ENCODE peak calls at places on chromosomes 2 and 18, in six cellular contexts. One of them, this sample, is unnamed.

GRCh38 chr2:9165625-9166024 is 41.0 kb upstream of the ASAP2 start:
- DNase-seq in K562: no peak
- DNase-seq in HCT116: peak
- DNase-seq in pancreas: no peak
- DNase-seq in body of pancreas: no peak
- DNase-seq in transverse colon: no peak
- DNase-seq in this sample: no peak

GRCh38 chr2:240478346-240479110 is 43.1 kb downstream of the GPC1 start:
- DNase-seq in pancreas: no peak
- DNase-seq in body of pancreas: no peak
- DNase-seq in transverse colon: no peak
- DNase-seq in K562: no peak
- DNase-seq in HCT116: no peak
- DNase-seq in this sample: no peak

GRCh38 chr2:84855730-84856129 is 25.2 kb downstream of the TRABD2A start:
- DNase-seq in K562: no peak
- DNase-seq in pancreas: no peak
- DNase-seq in body of pancreas: no peak
- DNase-seq in HCT116: no peak
- DNase-seq in transverse colon: no peak
- DNase-seq in this sample: no peak

GRCh38 chr2:241762321-241762932 is 14.2 kb upstream of the GAL3ST2 start:
- DNase-seq in pancreas: peak
- DNase-seq in HCT116: no peak
- DNase-seq in K562: no peak
- DNase-seq in body of pancreas: peak
- DNase-seq in transverse colon: no peak
- DNase-seq in this sample: no peak

GRCh38 chr2:171814174-171814573 is 79.9 kb downstream of the SLC25A12 start:
- DNase-seq in HCT116: no peak
- DNase-seq in body of pancreas: no peak
- DNase-seq in pancreas: no peak
- DNase-seq in K562: no peak
- DNase-seq in transverse colon: no peak
- DNase-seq in this sample: no peak

GRCh38 chr2:26088038-26088643 is 54.3 kb downstream of the RAB10 start:
- DNase-seq in pancreas: no peak
- DNase-seq in HCT116: no peak
- DNase-seq in body of pancreas: no peak
- DNase-seq in transverse colon: no peak
- DNase-seq in K562: peak
- DNase-seq in this sample: peak

GRCh38 chr2:128781166-128781887 is 462.7 kb upstream of the HS6ST1 start:
- DNase-seq in K562: no peak
- DNase-seq in pancreas: no peak
- DNase-seq in body of pancreas: no peak
- DNase-seq in HCT116: no peak
- DNase-seq in transverse colon: no peak
- DNase-seq in this sample: no peak

GRCh38 chr18:34222396-34223163 is 2.1 kb downstream of the NOL4 start:
- DNase-seq in HCT116: no peak
- DNase-seq in body of pancreas: no peak
- DNase-seq in transverse colon: no peak
- DNase-seq in pancreas: no peak
- DNase-seq in K562: no peak
- DNase-seq in this sample: no peak

GRCh38 chr2:128451636-128452411 is 133.2 kb upstream of the HS6ST1 start:
- DNase-seq in transverse colon: no peak
- DNase-seq in K562: no peak
- DNase-seq in pancreas: peak
- DNase-seq in HCT116: no peak
- DNase-seq in body of pancreas: peak
- DNase-seq in this sample: no peak

GRCh38 chr2:54090521-54091117 is 24.8 kb upstream of the ACYP2 start:
- DNase-seq in HCT116: no peak
- DNase-seq in K562: no peak
- DNase-seq in transverse colon: no peak
- DNase-seq in body of pancreas: no peak
- DNase-seq in pancreas: no peak
- DNase-seq in this sample: no peak

GRCh38 chr2:210528716-210529115 is 27.7 kb upstream of the CPS1 start:
- DNase-seq in pancreas: no peak
- DNase-seq in K562: no peak
- DNase-seq in body of pancreas: no peak
- DNase-seq in HCT116: no peak
- DNase-seq in transverse colon: no peak
- DNase-seq in this sample: no peak

GRCh38 chr2:38792751-38793150 is 14.7 kb downstream of the GEMIN6 start:
- DNase-seq in pancreas: no peak
- DNase-seq in transverse colon: no peak
- DNase-seq in K562: no peak
- DNase-seq in body of pancreas: no peak
- DNase-seq in HCT116: no peak
- DNase-seq in this sample: no peak

GRCh38 chr2:111624401-111625156 is 259.4 kb downstream of the ANAPC1 start:
- DNase-seq in HCT116: no peak
- DNase-seq in K562: no peak
- DNase-seq in pancreas: no peak
- DNase-seq in body of pancreas: no peak
- DNase-seq in transverse colon: no peak
- DNase-seq in this sample: no peak
- H3K27ac ChIP-seq in HCT116: no peak
- H3K27ac ChIP-seq in K562: no peak
- H3K27ac ChIP-seq in pancreas: no peak
- H3K27ac ChIP-seq in body of pancreas: no peak
- H3K27ac ChIP-seq in transverse colon: peak
- H3K27ac ChIP-seq in this sample: no peak

GRCh38 chr18:50299626-50300388 is 12.3 kb upstream of the CXXC1 start:
- DNase-seq in pancreas: no peak
- DNase-seq in K562: no peak
- DNase-seq in HCT116: no peak
- DNase-seq in transverse colon: no peak
- DNase-seq in body of pancreas: no peak
- DNase-seq in this sample: no peak
- H3K4me3 ChIP-seq in pancreas: no peak
- H3K4me3 ChIP-seq in K562: no peak
- H3K4me3 ChIP-seq in HCT116: no peak
- H3K4me3 ChIP-seq in transverse colon: no peak
- H3K4me3 ChIP-seq in body of pancreas: no peak
- H3K4me3 ChIP-seq in this sample: no peak

GRCh38 chr2:43216629-43217028 is 9.8 kb downstream of the ZFP36L2 start:
- DNase-seq in body of pancreas: no peak
- DNase-seq in K562: no peak
- DNase-seq in transverse colon: no peak
- DNase-seq in HCT116: no peak
- DNase-seq in pancreas: no peak
- DNase-seq in this sample: no peak
- H3K27ac ChIP-seq in body of pancreas: no peak
- H3K27ac ChIP-seq in K562: no peak
- H3K27ac ChIP-seq in transverse colon: no peak
- H3K27ac ChIP-seq in HCT116: no peak
- H3K27ac ChIP-seq in pancreas: no peak
- H3K27ac ChIP-seq in this sample: no peak

DNA sequence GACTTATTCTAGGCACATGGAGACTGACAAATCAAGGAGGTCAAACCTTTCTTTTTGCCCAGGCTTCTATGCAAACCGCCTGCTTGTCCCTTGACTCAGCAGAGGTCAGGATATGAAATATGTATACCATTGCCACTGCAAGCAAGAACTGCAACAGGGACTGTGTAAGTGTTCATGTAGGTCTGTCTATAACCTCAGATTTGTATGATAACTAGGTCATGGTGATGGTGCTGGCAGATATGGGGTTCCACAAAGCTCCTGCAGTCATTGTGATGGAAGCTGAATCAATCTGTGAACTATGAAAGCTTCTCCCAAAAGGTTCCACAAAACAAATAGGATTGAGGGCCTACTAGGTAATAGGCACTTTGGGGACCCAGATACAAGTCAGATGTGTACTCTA is 316.3 kb downstream of the CLIP4 start:
- DNase-seq in pancreas: no peak
- DNase-seq in K562: no peak
- DNase-seq in transverse colon: no peak
- DNase-seq in HCT116: no peak
- DNase-seq in body of pancreas: no peak
- DNase-seq in this sample: no peak
- H3K4me3 ChIP-seq in pancreas: no peak
- H3K4me3 ChIP-seq in K562: no peak
- H3K4me3 ChIP-seq in transverse colon: no peak
- H3K4me3 ChIP-seq in HCT116: no peak
- H3K4me3 ChIP-seq in body of pancreas: no peak
- H3K4me3 ChIP-seq in this sample: no peak

DNA sequence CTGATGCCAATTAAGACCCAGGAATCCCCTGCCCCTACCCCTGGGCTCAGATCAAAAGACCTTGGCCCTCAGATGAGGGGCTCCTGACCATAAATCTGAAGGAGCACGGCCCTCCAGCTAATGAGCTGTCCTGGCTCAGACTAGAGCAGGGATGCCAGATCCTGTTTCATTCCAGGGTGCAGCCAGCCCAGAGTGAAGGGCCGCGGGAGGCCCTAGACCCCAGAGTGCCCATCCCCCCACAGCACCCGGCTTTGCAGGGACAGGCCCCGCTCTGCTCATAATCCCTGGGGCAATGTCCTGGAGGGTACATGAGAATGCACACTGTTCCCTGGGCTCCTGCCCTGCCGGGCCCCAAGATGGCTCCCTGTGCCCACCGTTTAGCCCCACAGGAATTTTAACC is 85.1 kb downstream of the SDC1 start:
- DNase-seq in HCT116: no peak
- DNase-seq in K562: no peak
- DNase-seq in transverse colon: no peak
- DNase-seq in pancreas: no peak
- DNase-seq in body of pancreas: no peak
- DNase-seq in this sample: no peak
- H3K27ac ChIP-seq in HCT116: no peak
- H3K27ac ChIP-seq in K562: no peak
- H3K27ac ChIP-seq in transverse colon: no peak
- H3K27ac ChIP-seq in pancreas: no peak
- H3K27ac ChIP-seq in body of pancreas: no peak
- H3K27ac ChIP-seq in this sample: no peak

GRCh38 chr2:203817147-203817546 is 50.4 kb upstream of the CTLA4 start:
- DNase-seq in pancreas: no peak
- DNase-seq in HCT116: no peak
- DNase-seq in transverse colon: no peak
- DNase-seq in body of pancreas: no peak
- DNase-seq in K562: no peak
- DNase-seq in this sample: no peak

GRCh38 chr2:203813684-203814083 is 53.9 kb upstream of the CTLA4 start:
- DNase-seq in HCT116: no peak
- DNase-seq in pancreas: no peak
- DNase-seq in K562: no peak
- DNase-seq in body of pancreas: no peak
- DNase-seq in transverse colon: no peak
- DNase-seq in this sample: peak

GRCh38 chr2:203815541-203815898 is 52.1 kb upstream of the CTLA4 start:
- DNase-seq in K562: no peak
- DNase-seq in body of pancreas: no peak
- DNase-seq in pancreas: no peak
- DNase-seq in transverse colon: no peak
- DNase-seq in HCT116: no peak
- DNase-seq in this sample: no peak

GRCh38 chr2:203812294-203813221 is 55.0 kb upstream of the CTLA4 start:
- DNase-seq in transverse colon: no peak
- DNase-seq in HCT116: no peak
- DNase-seq in pancreas: no peak
- DNase-seq in body of pancreas: no peak
- DNase-seq in K562: no peak
- DNase-seq in this sample: peak

DNA sequence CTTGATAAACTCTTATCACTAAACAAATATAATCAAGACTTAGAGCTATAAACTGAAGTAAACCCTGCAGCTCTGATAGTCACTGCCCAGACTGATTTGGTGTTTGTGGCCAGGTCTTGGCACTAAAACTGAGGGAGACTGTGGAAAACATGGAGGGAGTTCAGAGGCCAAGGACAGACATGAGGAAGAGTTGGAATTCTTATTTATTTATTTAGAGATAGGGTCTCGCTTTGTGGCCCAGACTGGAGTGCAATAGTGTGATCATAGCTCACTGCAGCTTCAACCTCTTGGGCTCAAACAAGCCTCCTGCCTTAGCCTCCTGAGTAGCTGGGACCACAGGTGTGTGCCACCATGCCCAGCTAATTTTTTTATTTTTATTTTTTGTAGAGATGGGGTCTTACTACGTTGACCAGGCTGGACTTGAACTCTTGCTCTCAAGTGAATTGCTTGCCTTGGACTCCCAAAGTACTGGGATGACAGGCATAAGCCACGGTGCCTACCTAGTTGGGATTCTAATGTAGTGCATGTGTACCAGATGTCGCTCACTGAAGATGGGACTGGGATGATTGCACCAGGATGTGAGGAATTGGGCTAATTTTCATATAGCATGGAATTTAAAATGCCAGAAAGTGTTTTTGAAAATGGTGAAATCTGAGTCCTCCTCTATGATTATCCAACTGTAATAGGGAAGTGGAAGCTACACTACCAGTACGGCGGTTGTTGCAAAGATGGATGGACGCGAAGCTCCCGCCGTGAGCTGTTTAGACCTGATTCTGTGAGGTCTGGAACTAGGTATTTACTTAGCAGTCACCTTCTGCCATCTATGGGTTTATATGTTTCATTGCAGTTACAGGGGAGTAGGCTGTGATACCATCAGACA is 52.7 kb upstream of the CTLA4 start:
- DNase-seq in body of pancreas: peak
- DNase-seq in HCT116: peak
- DNase-seq in transverse colon: peak
- DNase-seq in K562: peak
- DNase-seq in pancreas: no peak
- DNase-seq in this sample: peak
- H3K4me3 ChIP-seq in body of pancreas: no peak
- H3K4me3 ChIP-seq in HCT116: peak
- H3K4me3 ChIP-seq in transverse colon: no peak
- H3K4me3 ChIP-seq in K562: no peak
- H3K4me3 ChIP-seq in pancreas: no peak
- H3K4me3 ChIP-seq in this sample: no peak

GRCh38 chr2:45781464-45781811 is 130.0 kb downstream of the PRKCE start:
- DNase-seq in HCT116: no peak
- DNase-seq in pancreas: no peak
- DNase-seq in transverse colon: no peak
- DNase-seq in body of pancreas: no peak
- DNase-seq in K562: no peak
- DNase-seq in this sample: no peak
- H3K27ac ChIP-seq in HCT116: no peak
- H3K27ac ChIP-seq in pancreas: no peak
- H3K27ac ChIP-seq in transverse colon: no peak
- H3K27ac ChIP-seq in body of pancreas: no peak
- H3K27ac ChIP-seq in K562: no peak
- H3K27ac ChIP-seq in this sample: no peak

DNA sequence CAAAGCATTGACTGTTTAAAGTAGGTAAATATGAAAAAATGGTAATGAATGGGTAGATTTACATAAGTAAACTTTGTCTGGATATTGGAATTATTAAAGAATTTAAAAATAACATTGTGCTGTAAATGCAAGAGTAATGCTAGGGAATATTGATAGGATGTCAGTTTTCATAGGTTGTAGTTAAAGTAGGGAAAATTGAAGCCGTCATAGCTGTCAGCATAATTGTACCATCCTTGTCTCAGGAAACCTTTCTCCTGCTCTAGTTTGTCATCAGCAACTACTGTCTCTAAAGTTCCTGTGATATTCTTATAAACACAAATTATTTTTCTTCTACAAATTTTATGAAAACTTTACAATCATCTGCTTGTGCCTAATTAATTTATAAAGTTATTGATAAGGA is 10.1 kb upstream of the SPAG16 start:
- DNase-seq in HCT116: no peak
- DNase-seq in pancreas: no peak
- DNase-seq in K562: no peak
- DNase-seq in transverse colon: no peak
- DNase-seq in body of pancreas: no peak
- DNase-seq in this sample: no peak
- H3K4me3 ChIP-seq in HCT116: no peak
- H3K4me3 ChIP-seq in pancreas: no peak
- H3K4me3 ChIP-seq in K562: no peak
- H3K4me3 ChIP-seq in transverse colon: no peak
- H3K4me3 ChIP-seq in body of pancreas: no peak
- H3K4me3 ChIP-seq in this sample: no peak